ENCODE peak calls at places on chromosome 17, in nine cellular contexts. Z is MCF 10A; E is transverse colon; H is mesendoderm; I is activated T-helper 1 cell treated with anti-CD3 and anti-CD28 coated beads, Interleukin-12 subunit alpha, Interleukin-12 subunit beta, Interleukin-2, Interleukin-4 antibody, amounts not matched to agents 30 ng/mL and 10 ng/mL and 1 ng/mL, durations not matched to agents 14 hours and 24 hours and 36 hours; N is KG1; Y is stimulated activated CD4-positive, alpha-beta T cell treated with anti-CD3 and anti-CD28 coated beads, Interleukin-1b, Interleukin-23, amount 100 ng/mL, for 48 hours; R is stimulated activated effector memory CD8-positive, alpha-beta T cell treated with anti-CD3 and anti-CD28 coated beads, Interleukin-12 subunit alpha, Interleukin-12 subunit beta, amount 100 ng/mL, for 72 hours; D is lower leg skin. T is an unnamed sample.

GRCh38 chr17:7612294-7612640 is 2.4 kb downstream of the FXR2 start:
- DNase-seq in Z (no peak), E (no peak), H (no peak), I (no peak), N (no peak), Y (no peak), R (no peak), D (no peak), T (no peak)

GRCh38 chr17:512926-513325 is 160.3 kb upstream of the RPH3AL start:
- DNase-seq in Z (no peak), E (no peak), H (no peak), I (no peak), N (no peak), Y (no peak), R (no peak), D (no peak), T (no peak)

GRCh38 chr17:63290784-63291183 is 155.3 kb downstream of the CYB561 start:
- DNase-seq in Z (no peak), E (no peak), H (no peak), I (no peak), N (no peak), Y (no peak), R (no peak), D (no peak), T (no peak)

GRCh38 chr17:32558997-32559650 is 72.3 kb downstream of the CDK5R1 start:
- DNase-seq in Z (no peak), E (no peak), H (no peak), I (no peak), N (no peak), Y (no peak), R (no peak), D (no peak), T (peak; percentile 77)

GRCh38 chr17:49031965-49032928 is 35.1 kb downstream of the IGF2BP1 start:
- DNase-seq in Z (peak; percentile 82), E (peak; percentile 50), H (peak; percentile 95), I (peak; percentile 30), N (peak; percentile 48), Y (peak; percentile 43), R (peak; percentile 7), D (no peak), T (peak; percentile 84)

GRCh38 chr17:35449371-35449931 is 885 bp upstream of the SLFN13 start:
- DNase-seq in Z (no peak), E (peak; percentile 43), H (peak; percentile 42), I (no peak), N (no peak), Y (no peak), R (no peak), D (peak; percentile 87), T (peak; percentile 58)

GRCh38 chr17:10032142-10032541 is 127.1 kb upstream of the RCVRN start:
- DNase-seq in Z (no peak), E (no peak), H (no peak), I (no peak), N (no peak), Y (no peak), R (no peak), D (no peak), T (no peak)

GRCh38 chr17:48025904-48026502 is 11.6 kb downstream of the COPZ2 start:
- DNase-seq in Z (peak; percentile 73), E (no peak), H (peak; percentile 84), I (no peak), N (no peak), Y (no peak), R (no peak), D (no peak), T (no peak)

GRCh38 chr17:66268247-66268927 is 34.0 kb upstream of the PRKCA start:
- DNase-seq in Z (peak; percentile 69), E (no peak), H (no peak), I (no peak), N (no peak), Y (no peak), R (no peak), D (no peak), T (no peak)

GRCh38 chr17:70871180-70871818 is 702.0 kb downstream of the KCNJ2 start:
- DNase-seq in Z (no peak), E (no peak), H (peak; percentile 17), I (no peak), N (no peak), Y (no peak), R (no peak), D (no peak), T (no peak)

GRCh38 chr17:48997103-48997826 is at the start of gene IGF2BP1:
- DNase-seq in Z (no peak), E (no peak), H (peak; percentile 94), I (no peak), N (no peak), Y (no peak), R (no peak), D (peak; percentile 82), T (peak; percentile 49)

GRCh38 chr17:49490271-49490670 is 4.8 kb upstream of the NGFR start:
- DNase-seq in Z (no peak), E (no peak), H (no peak), I (no peak), N (no peak), Y (no peak), R (no peak), D (no peak), T (no peak)

GRCh38 chr17:4881761-4882555 is 17.4 kb upstream of the C17orf107 start:
- DNase-seq in Z (peak; percentile 78), E (peak; percentile 80), H (peak; percentile 72), I (peak; percentile 40), N (no peak), Y (peak; percentile 49), R (peak; percentile 46), D (no peak), T (peak; percentile 79)

GRCh38 chr17:50963139-50963538 is 97.0 kb upstream of the TOB1 start:
- DNase-seq in Z (no peak), E (no peak), H (no peak), I (no peak), N (no peak), Y (no peak), R (no peak), D (no peak), T (no peak)

GRCh38 chr17:50627782-50628601 is 6.7 kb upstream of the ABCC3 start:
- DNase-seq in Z (no peak), E (peak; percentile 69), H (peak; percentile 70), I (no peak), N (no peak), Y (no peak), R (no peak), D (no peak), T (no peak)

GRCh38 chr17:75012320-75013076 is at the start of gene MRPL58:
- DNase-seq in Z (peak; percentile 80), E (peak; percentile 86), H (peak; percentile 95), I (peak; percentile 75), N (peak; percentile 67), Y (peak; percentile 86), R (peak; percentile 72), D (peak; percentile 96), T (peak; percentile 94)

GRCh38 chr17:69672924-69673323 is 258.4 kb downstream of the MAP2K6 start:
- DNase-seq in Z (no peak), E (no peak), H (peak; percentile 54), I (no peak), N (no peak), Y (no peak), R (no peak), D (no peak), T (no peak)

GRCh38 chr17:37430051-37430591 is 23.4 kb downstream of the TADA2A start:
- DNase-seq in Z (peak; percentile 59), E (no peak), H (peak; percentile 35), I (no peak), N (no peak), Y (no peak), R (no peak), D (no peak), T (peak; percentile 38)

GRCh38 chr17:56887552-56888467 is 26.0 kb downstream of the TRIM25 start:
- DNase-seq in Z (no peak), E (peak; percentile 52), H (no peak), I (no peak), N (no peak), Y (no peak), R (no peak), D (peak; percentile 45), T (no peak)

GRCh38 chr17:38667787-38668122 is 7.0 kb downstream of the EPOP start:
- DNase-seq in Z (no peak), E (no peak), H (no peak), I (no peak), N (no peak), Y (no peak), R (no peak), D (no peak), T (no peak)

GRCh38 chr17:12620200-12620720 is 45.4 kb upstream of the MYOCD start:
- DNase-seq in Z (peak; percentile 18), E (no peak), H (no peak), I (no peak), N (no peak), Y (no peak), R (no peak), D (no peak), T (no peak)

GRCh38 chr17:47203984-47204721 is 5.0 kb upstream of the MYL4 start:
- DNase-seq in Z (no peak), E (no peak), H (no peak), I (peak; percentile 46), N (no peak), Y (peak; percentile 77), R (peak; percentile 28), D (no peak), T (no peak)

GRCh38 chr17:40303706-40304450 is 5.1 kb upstream of the RARA start:
- DNase-seq in Z (no peak), E (peak; percentile 37), H (no peak), I (no peak), N (no peak), Y (no peak), R (no peak), D (peak; percentile 83), T (no peak)

GRCh38 chr17:81161972-81162371 is 3.3 kb upstream of the PVALEF start:
- DNase-seq in Z (no peak), E (no peak), H (no peak), I (no peak), N (no peak), Y (no peak), R (no peak), D (no peak), T (no peak)

GRCh38 chr17:68954146-68954971 is 833 bp downstream of the ABCA8 start:
- DNase-seq in Z (no peak), E (no peak), H (no peak), I (no peak), N (no peak), Y (no peak), R (no peak), D (no peak), T (no peak)

GRCh38 chr17:46720408-46720807 is 98.1 kb downstream of the WNT3 start:
- DNase-seq in Z (no peak), E (no peak), H (no peak), I (no peak), N (no peak), Y (no peak), R (no peak), D (no peak), T (no peak)

GRCh38 chr17:45783593-45784292 is 377 bp upstream of the CRHR1 start:
- DNase-seq in Z (no peak), E (no peak), H (peak; percentile 69), I (no peak), N (no peak), Y (no peak), R (no peak), D (peak; percentile 88), T (no peak)

T was measured in GM10248.